ENCODE peak calls at places on chromosomes 5 and 9, in five cellular contexts. L, X, Y, S and N are unnamed samples.

GRCh38 chr5:115666023-115666422 is 40.2 kb upstream of the TMED7 start:
- DNase-seq in L (no peak), X (no peak), Y (no peak), S (peak; percentile 13), N (no peak)

GRCh38 chr5:139131881-139132480 is 66.2 kb downstream of the SIL1 start:
- DNase-seq in L (no peak), X (no peak), Y (no peak), S (no peak), N (no peak)

GRCh38 chr5:1137567-1138444 is 25.9 kb upstream of the SLC12A7 start:
- DNase-seq in L (no peak), X (peak; percentile 69), Y (no peak), S (no peak), N (no peak)

GRCh38 chr9:27475057-27475456 is 49.0 kb upstream of the IFNK start:
- DNase-seq in L (no peak), X (no peak), Y (no peak), S (no peak), N (no peak)

GRCh38 chr5:115246361-115246991 is 16.2 kb downstream of the PGGT1B start:
- DNase-seq in L (no peak), X (peak; percentile 64), Y (no peak), S (peak; percentile 60), N (peak; percentile 49)

GRCh38 chr9:109320338-109320733 is 523 bp downstream of the EPB41L4B start:
- DNase-seq in L (no peak), X (no peak), Y (no peak), S (no peak), N (peak; percentile 65)

GRCh38 chr5:58335518-58335917 is 124.4 kb downstream of the PLK2 start:
- DNase-seq in L (no peak), X (no peak), Y (no peak), S (no peak), N (no peak)

GRCh38 chr9:97559111-97559514 is 57.6 kb downstream of the TMOD1 start:
- DNase-seq in L (no peak), X (no peak), Y (no peak), S (no peak), N (peak; percentile 81)

GRCh38 chr5:158388018-158388417 is 529.1 kb upstream of the CLINT1 start:
- DNase-seq in L (no peak), X (no peak), Y (no peak), S (no peak), N (no peak)

GRCh38 chr9:133876144-133876543 is 116.0 kb downstream of the VAV2 start:
- DNase-seq in L (no peak), X (peak; percentile 19), Y (no peak), S (peak; percentile 28), N (no peak)
- TF ChIP-seq CTCF in L (no peak), X (peak; percentile 29), Y (no peak), S (peak; percentile 34), N (no peak)

GRCh38 chr9:134846187-134846586 is 34.4 kb upstream of the FCN2 start:
- DNase-seq in L (no peak), X (no peak), Y (no peak), S (no peak), N (no peak)
- TF ChIP-seq CTCF in L (no peak), X (no peak), Y (no peak), S (no peak), N (no peak)

DNA sequence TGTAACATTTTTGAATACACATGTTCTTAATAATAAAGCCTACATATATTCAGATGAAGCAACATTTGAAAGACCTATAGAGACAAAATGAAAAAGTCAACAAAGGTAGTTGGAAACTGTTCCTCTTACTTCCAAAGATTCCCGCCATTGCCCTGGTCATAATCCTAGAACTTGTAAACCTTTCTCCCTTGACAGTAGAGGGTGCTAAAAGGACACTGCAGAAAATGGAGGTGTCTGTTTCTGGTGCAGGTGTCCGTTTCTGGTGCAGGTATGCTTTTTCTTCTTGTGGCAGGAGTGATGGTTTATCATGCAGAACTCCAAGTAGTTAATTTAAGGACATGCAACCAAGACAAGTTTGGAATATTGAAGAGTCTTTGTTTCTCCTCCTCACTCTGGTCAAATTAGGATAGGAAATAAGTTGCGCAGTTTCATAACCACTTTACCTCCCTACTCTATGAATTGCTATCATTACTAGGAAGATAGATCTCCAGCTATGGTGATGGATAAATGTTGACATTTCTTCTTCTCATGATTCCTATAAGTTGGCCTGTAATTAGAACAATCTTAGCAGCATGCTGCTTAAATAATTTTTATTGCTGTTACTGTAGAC is 56.0 kb upstream of the FAM174A start:
- DNase-seq in L (no peak), X (peak; percentile 2), Y (no peak), S (peak; percentile 22), N (peak; percentile 30)
- TF ChIP-seq CTCF in L (peak; percentile 32), X (peak; percentile 38), Y (peak; percentile 49), S (peak; percentile 43), N (peak; percentile 32)

DNA sequence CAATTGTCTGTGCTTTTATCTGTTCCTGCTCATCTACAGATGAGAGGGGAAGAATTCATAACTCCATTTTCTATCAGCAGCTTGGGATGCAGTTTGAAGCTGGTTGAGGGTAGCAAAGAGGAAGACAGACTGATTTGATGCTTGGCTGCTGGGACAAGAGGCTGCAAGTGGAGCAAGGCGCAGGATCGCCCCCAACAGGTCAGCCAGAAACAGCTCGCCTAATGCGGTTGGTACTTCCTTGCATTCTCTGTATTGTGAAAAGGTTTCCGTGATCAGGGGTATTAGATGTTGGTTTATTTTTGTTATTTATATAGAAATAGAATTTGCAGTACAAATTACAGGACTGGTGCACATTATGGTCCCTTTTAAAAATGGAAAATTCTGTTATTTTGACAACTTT is 40.6 kb downstream of the ZNF883 start:
- DNase-seq in L (no peak), X (peak; percentile 36), Y (no peak), S (peak; percentile 2), N (no peak)
- TF ChIP-seq CTCF in L (no peak), X (peak; percentile 53), Y (no peak), S (peak; percentile 14), N (no peak)